ENCODE peak calls at places on chromosome 20, in five cellular contexts. C is IMR-90, X is body of pancreas, P is tibial artery, W is lower lobe of right lung. B is an unnamed sample. For H3K4me1, the result is how much of the 10 kb centered on the place peaks cover.

GRCh38 chr20:9202440-9203080 is 133.7 kb downstream of the PLCB4 start:
- DNase-seq in C (no peak), W (no peak), P (no peak), X (no peak), B (no peak)

GRCh38 chr20:45359406-45360148 is 3.4 kb upstream of the SYS1 start:
- DNase-seq in X (peak), C (no peak), W (no peak), P (no peak), B (no peak)

GRCh38 chr20:5400164-5400762 is 83.5 kb upstream of the PROKR2 start:
- DNase-seq in C (peak), P (no peak), W (no peak), X (no peak), B (no peak)

GRCh38 chr20:1242530-1242929 is 16.7 kb downstream of the RAD21L1 start:
- DNase-seq in X (no peak), P (no peak), C (peak), W (no peak), B (no peak)

GRCh38 chr20:48614593-48615274 is 213.1 kb downstream of the PREX1 start:
- DNase-seq in P (no peak), X (no peak), W (peak), C (no peak), B (no peak)

GRCh38 chr20:44070139-44070900 is 116.7 kb downstream of the JPH2 start:
- DNase-seq in P (peak), W (no peak), C (no peak), X (no peak), B (peak)

GRCh38 chr20:5862703-5863039 is 87.7 kb downstream of the TRMT6 start:
- DNase-seq in C (no peak), W (no peak), X (no peak), P (no peak), B (no peak)

GRCh38 chr20:8803065-8803464 is 265.8 kb upstream of the PLCB4 start:
- DNase-seq in W (no peak), X (no peak), C (no peak), P (no peak), B (no peak)

GRCh38 chr20:41094656-41095055 is 42.7 kb upstream of the PLCG1 start:
- DNase-seq in X (no peak), C (peak), W (no peak), P (no peak), B (no peak)

GRCh38 chr20:48824830-48825550 is 2.8 kb downstream of the PREX1 start:
- DNase-seq in W (no peak), C (no peak), P (no peak), X (no peak), B (no peak)

GRCh38 chr20:45834797-45835161 is 1.2 kb downstream of the SNX21 start:
- DNase-seq in P (no peak), W (no peak), C (no peak), X (no peak), B (no peak)

GRCh38 chr20:1536893-1537730 is 20.4 kb downstream of the SIRPD start:
- DNase-seq in X (no peak), P (peak), W (peak), C (no peak), B (no peak)

GRCh38 chr20:47036091-47036880 is 141.6 kb downstream of the EYA2 start:
- DNase-seq in P (no peak), X (no peak), C (no peak), W (no peak), B (no peak)

GRCh38 chr20:44590980-44591778 is 8.8 kb downstream of the PKIG start:
- DNase-seq in C (no peak), W (no peak), X (no peak), P (no peak), B (no peak)

GRCh38 chr20:62334881-62335280 is 32.1 kb downstream of the ADRM1 start:
- DNase-seq in X (no peak), C (no peak), P (no peak), W (no peak), B (no peak)

GRCh38 chr20:44738779-44739477 is 6.7 kb upstream of the KCNK15 start:
- DNase-seq in C (peak), X (peak), P (peak), W (no peak), B (peak)

GRCh38 chr20:60422848-60423247 is 464.6 kb downstream of the CDH26 start:
- DNase-seq in P (no peak), W (no peak), X (no peak), C (no peak), B (no peak)

GRCh38 chr20:38673731-38674177 is 50.5 kb upstream of the SLC32A1 start:
- DNase-seq in C (no peak), X (no peak), P (no peak), W (no peak), B (no peak)

GRCh38 chr20:53322651-53323050 is 271.0 kb downstream of the ZNF217 start:
- DNase-seq in P (no peak), X (no peak), C (no peak), W (no peak), B (no peak)

GRCh38 chr20:42652261-42652660 is 537.4 kb downstream of the PTPRT start:
- DNase-seq in C (no peak), P (no peak), X (no peak), W (no peak), B (no peak)

GRCh38 chr20:50285376-50286173 is 94.9 kb downstream of the CEBPB start:
- DNase-seq in W (no peak), P (peak), X (no peak), C (peak), B (no peak)

GRCh38 chr20:10557685-10558084 is 116.1 kb downstream of the JAG1 start:
- DNase-seq in P (no peak), W (no peak), X (no peak), C (no peak), B (no peak)

GRCh38 chr20:10794765-10795164 is 121.0 kb upstream of the JAG1 start:
- DNase-seq in C (no peak), X (peak), P (no peak), W (no peak), B (no peak)

DNA sequence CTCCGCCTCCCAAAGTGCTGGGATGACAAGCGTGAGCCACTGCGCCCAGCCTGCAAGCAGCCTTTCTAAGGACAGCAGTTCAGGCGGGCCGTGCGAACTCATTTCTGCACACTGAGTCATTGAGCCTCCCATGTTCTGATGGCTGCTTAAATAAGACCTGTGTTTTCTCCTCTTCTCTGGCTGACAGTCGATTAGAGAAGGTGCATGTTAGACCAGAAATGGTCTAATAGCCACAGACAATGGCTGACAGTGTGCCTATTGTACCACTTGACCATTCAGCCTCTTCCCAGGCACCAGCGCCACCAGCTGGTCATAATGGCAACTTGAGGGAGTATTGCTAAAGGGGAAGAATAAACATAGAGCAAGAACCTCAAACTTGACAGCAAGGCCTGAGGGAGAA is 6.2 kb downstream of the CST11 start:
- DNase-seq in P (no peak), W (no peak), C (peak), X (peak), B (no peak)
- H3K4me3 ChIP-seq in P (no peak), W (no peak), C (no peak), X (no peak), B (no peak)

DNA sequence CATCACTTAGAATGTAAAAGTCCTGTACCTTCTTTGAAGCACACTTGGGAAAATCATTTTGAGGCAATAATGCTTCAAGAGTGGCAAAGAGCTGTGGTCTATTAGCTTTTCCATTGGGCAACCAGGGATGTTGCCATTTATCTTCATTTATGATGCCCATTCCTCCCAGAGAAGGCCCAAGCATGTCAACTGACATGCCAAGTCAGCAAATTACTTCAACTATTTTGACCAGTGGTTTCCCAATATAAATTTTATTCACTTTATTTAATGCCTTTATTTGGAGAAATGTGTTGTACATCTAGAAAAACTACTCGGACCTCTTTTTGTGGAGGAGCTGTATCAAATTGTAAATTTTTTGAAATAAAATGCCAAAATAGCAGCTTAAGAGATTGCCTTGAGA is 164.1 kb upstream of the PCSK2 start:
- DNase-seq in X (no peak), W (no peak), C (no peak), P (no peak), B (no peak)
- H3K4me1 ChIP-seq in X (under half), W (under half), C (under half), P (under half), B (under half)

GRCh38 chr20:35768731-35769664 is 2.8 kb upstream of the PHF20 start:
- DNase-seq in X (peak), C (peak), P (peak), W (peak), B (no peak)
- H3K4me3 ChIP-seq in X (no peak), C (no peak), P (no peak), W (no peak), B (peak)

GRCh38 chr20:57434390-57434700 is 43.1 kb downstream of the RBM38 start:
- DNase-seq in W (no peak), P (no peak), X (no peak), C (no peak), B (no peak)
- H3K4me1 ChIP-seq in W (under half), P (under half), X (under half), C (under half), B (half or more)

DNA sequence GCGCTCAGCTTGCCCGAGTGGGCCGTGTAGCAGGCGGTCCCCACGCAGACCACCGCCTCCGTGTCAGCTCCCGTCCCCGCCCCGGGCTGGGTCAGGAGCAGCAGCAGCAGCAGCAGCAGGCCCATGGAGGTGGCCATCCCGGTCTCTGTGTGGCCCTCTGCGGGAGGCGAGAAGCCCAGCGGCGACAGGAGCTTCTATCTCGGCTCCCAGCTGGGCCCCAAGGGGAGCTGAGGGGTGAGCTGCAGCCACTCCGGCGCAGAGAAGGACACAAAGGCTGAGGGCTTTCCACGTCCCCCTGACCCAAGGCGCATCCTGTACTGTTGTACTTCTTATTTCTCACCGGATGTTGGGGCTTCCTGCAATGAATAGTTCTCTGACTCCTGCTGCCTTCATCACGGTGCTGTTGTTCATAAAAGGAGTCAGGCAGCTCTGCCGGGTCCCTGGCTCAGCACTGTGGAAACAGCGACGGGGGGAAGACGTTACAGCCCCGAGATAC is at the start of gene CD93:
- DNase-seq in C (peak), W (peak), X (peak), P (peak), B (no peak)
- H3K4me3 ChIP-seq in C (no peak), W (peak), X (no peak), P (peak), B (no peak)

GRCh38 chr20:63610581-63611435 is 16.1 kb downstream of the GMEB2 start:
- DNase-seq in P (no peak), X (no peak), C (no peak), W (no peak), B (no peak)
- H3K4me1 ChIP-seq in P (under half), X (under half), C (under half), W (under half), B (under half)

B was measured in CD8-positive, alpha-beta memory T cell.